ENCODE peak calls at places on chromosomes 2 and 18, in seven cellular contexts. A, J, W, E, G, O and L are unnamed samples. For H3K27me3 and H3K4me1, the result is how much of the 10 kb centered on the place peaks cover.

GRCh38 chr2:8893978-8894820 is 56.8 kb upstream of the KIDINS220 start:
- DNase-seq in E (no peak), O (peak), A (peak), G (no peak), W (no peak), J (no peak), L (no peak)

GRCh38 chr18:79393626-79394401 is 1.9 kb upstream of the NFATC1 start:
- DNase-seq in O (peak), G (peak), E (peak), J (peak), A (peak), W (peak), L (peak)

GRCh38 chr18:54878057-54878661 is 49.9 kb downstream of the RAB27B start:
- DNase-seq in J (no peak), G (no peak), W (no peak), A (no peak), O (no peak), E (no peak), L (no peak)

GRCh38 chr2:148684507-148684906 is 40.0 kb downstream of the EPC2 start:
- DNase-seq in E (no peak), W (no peak), O (no peak), A (no peak), G (no peak), J (no peak), L (no peak)

GRCh38 chr18:79568543-79569205 is 110.9 kb upstream of the CTDP1 start:
- DNase-seq in G (peak), W (no peak), J (no peak), A (no peak), O (no peak), E (no peak), L (peak)

GRCh38 chr2:9770308-9771100 is 72.8 kb upstream of the TAF1B start:
- DNase-seq in J (peak), A (peak), G (peak), O (peak), W (peak), E (peak), L (peak)

GRCh38 chr18:59455728-59456276 is 96.7 kb upstream of the LMAN1 start:
- DNase-seq in A (no peak), G (no peak), O (no peak), W (peak), J (no peak), E (no peak), L (no peak)

GRCh38 chr2:63463142-63463541 is 125.1 kb downstream of the WDPCP start:
- DNase-seq in G (no peak), A (no peak), W (no peak), O (no peak), J (no peak), E (no peak), L (no peak)

GRCh38 chr2:127228102-127228501 is 8.0 kb upstream of the CYP27C1 start:
- DNase-seq in E (no peak), A (no peak), O (no peak), J (no peak), W (no peak), G (no peak), L (no peak)

GRCh38 chr2:109403841-109404201 is 209.9 kb downstream of the SEPTIN10 start:
- DNase-seq in A (no peak), W (no peak), J (no peak), O (peak), E (no peak), G (no peak), L (no peak)

GRCh38 chr2:47251404-47251675 is 96.2 kb upstream of the STPG4 start:
- DNase-seq in G (no peak), W (no peak), A (no peak), E (no peak), J (no peak), O (no peak), L (no peak)

GRCh38 chr2:208948073-208948472 is 475.8 kb upstream of the MAP2 start:
- DNase-seq in O (no peak), J (no peak), A (no peak), W (peak), G (no peak), E (no peak), L (no peak)

GRCh38 chr18:48547456-48548403 is 8.9 kb downstream of the CTIF start:
- DNase-seq in A (peak), E (peak), W (no peak), G (peak), J (no peak), O (peak), L (peak)

GRCh38 chr2:37561615-37562569 is 109.5 kb downstream of the CDC42EP3 start:
- DNase-seq in E (peak), A (peak), O (peak), W (no peak), J (no peak), G (no peak), L (no peak)

GRCh38 chr18:36334798-36335197 is 37.3 kb downstream of the FHOD3 start:
- DNase-seq in E (no peak), O (no peak), A (no peak), G (no peak), J (no peak), W (no peak), L (no peak)

GRCh38 chr2:38146917-38147307 is 71.0 kb upstream of the CYP1B1 start:
- DNase-seq in G (peak), A (peak), O (peak), W (peak), J (no peak), E (peak), L (peak)

GRCh38 chr2:135212757-135213156 is 160.7 kb downstream of the RAB3GAP1 start:
- DNase-seq in W (no peak), J (no peak), A (no peak), E (peak), O (peak), G (no peak), L (no peak)

GRCh38 chr2:207166349-207167128 is 791 bp upstream of the KLF7 start:
- DNase-seq in G (peak), A (peak), E (peak), W (peak), J (peak), O (peak), L (peak)

GRCh38 chr2:72148391-72148974 is 821 bp upstream of the CYP26B1 start:
- DNase-seq in A (peak), O (no peak), E (peak), G (peak), J (no peak), W (peak), L (no peak)
- H3K27me3 ChIP-seq in A (under half), O (half or more), E (half or more), G (half or more), J (under half), W (half or more), L (under half)

GRCh38 chr2:151727593-151728552 is 6.4 kb downstream of the NEB start:
- DNase-seq in A (no peak), W (peak), O (no peak), E (no peak), G (no peak), J (no peak), L (no peak)
- H3K4me1 ChIP-seq in A (under half), W (under half), O (under half), E (under half), G (under half), J (under half), L (under half)

DNA sequence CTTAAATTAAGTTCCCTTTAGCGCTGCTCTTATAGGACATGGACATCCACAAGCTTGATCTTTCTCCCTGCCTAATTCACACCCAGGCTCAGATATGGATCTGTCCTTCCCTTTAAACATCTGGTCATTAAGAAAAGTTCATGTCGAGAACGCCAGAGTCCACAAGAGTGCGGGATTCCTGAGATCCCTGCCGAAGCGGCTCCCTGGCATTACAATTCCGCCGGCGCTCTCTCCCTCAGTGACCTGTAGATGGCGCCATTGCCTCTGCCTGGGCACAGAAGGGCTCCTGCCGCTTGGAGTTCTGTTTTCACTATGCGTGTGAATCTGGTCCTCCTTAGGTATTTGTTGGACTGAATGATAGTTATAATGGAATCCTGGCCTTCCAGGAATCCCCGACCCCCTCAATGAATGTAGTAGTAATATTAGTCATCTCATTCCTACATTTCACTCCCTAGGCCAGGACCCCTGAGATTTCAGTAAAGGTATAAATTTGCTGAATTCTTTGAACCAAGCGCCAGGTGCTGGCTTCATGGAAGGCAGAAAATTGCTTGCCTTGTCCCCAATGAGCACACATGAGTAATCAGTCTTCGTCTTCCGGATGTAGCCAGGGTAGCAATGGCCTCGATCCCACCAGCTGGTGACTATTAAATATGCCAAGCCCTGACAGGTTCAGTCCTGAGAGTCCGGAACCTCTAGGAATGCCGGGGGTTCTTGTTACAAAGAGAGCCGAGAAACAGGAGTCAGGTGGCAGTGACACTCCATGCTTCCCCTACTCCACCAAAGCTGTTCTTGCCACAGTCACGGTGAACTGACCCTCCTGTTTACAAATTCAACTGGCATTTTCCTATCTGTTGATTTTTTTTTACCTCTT is 26.4 kb upstream of the CD207 start:
- DNase-seq in W (peak), E (peak), G (peak), A (peak), O (peak), J (peak), L (peak)
- H3K27me3 ChIP-seq in W (half or more), E (under half), G (under half), A (under half), O (under half), J (under half), L (under half)

GRCh38 chr2:26241928-26242436 is 2.5 kb downstream of the HADHA start:
- DNase-seq in A (no peak), J (no peak), W (no peak), G (no peak), E (no peak), O (no peak), L (no peak)
- H3K4me1 ChIP-seq in A (under half), J (under half), W (under half), G (half or more), E (under half), O (under half), L (under half)

GRCh38 chr2:84882775-84883550 is 2.1 kb upstream of the TRABD2A start:
- DNase-seq in A (no peak), J (no peak), E (peak), O (peak), G (no peak), W (no peak), L (no peak)
- H3K27me3 ChIP-seq in A (under half), J (under half), E (under half), O (under half), G (under half), W (half or more), L (under half)

DNA sequence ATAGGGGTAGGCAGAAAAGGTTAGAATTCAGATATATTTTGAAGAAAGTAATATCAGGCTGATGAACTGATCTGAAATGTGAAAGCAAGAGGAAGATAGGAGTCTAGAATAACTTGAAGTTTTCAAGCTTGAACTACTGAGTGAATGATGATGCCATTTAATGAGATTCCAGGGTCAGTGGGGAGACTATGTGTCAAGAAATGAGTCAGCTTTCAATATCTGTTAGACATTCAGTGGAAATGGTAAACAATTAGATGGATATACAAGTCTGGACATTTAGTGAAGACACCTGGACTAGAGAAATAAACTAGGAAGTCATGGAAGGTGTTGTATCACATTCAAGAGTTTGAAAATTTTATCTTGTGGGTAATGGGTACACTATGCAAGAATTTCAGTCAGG is 326.9 kb downstream of the FSIP2 start:
- DNase-seq in A (no peak), W (no peak), E (no peak), J (no peak), G (no peak), O (no peak), L (no peak)
- H3K4me1 ChIP-seq in A (under half), W (under half), E (under half), J (under half), G (under half), O (under half), L (under half)

DNA sequence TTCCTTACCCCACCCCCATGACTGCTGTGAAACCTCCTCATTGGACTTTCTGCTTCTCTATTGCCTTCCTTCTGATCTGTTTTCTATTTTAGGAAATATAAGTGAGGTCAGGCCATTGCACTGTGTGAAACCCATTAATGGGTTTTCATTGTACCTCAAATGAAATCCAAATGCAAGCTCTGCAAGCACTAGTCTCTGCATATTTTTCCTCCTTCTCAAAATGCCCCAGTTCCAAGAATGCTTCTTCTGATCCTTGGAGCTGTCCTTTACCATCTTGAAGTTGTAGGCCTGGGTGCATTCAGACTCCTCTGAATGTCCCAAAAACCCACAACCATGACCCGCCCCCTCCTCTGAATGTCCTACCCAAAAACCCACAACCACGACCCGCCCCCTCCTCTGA is 8.2 kb downstream of the IL1A start:
- DNase-seq in J (no peak), A (no peak), O (no peak), W (no peak), E (no peak), G (no peak), L (no peak)
- H3K27me3 ChIP-seq in J (under half), A (under half), O (under half), W (under half), E (under half), G (under half), L (under half)

GRCh38 chr2:28991462-28991861 is 10.4 kb downstream of the TOGARAM2 start:
- DNase-seq in G (no peak), O (peak), E (no peak), J (no peak), W (no peak), A (no peak), L (no peak)
- H3K4me1 ChIP-seq in G (under half), O (under half), E (under half), J (under half), W (under half), A (under half), L (under half)

GRCh38 chr18:6943143-6943542 is 174.5 kb downstream of the LAMA1 start:
- DNase-seq in O (no peak), A (no peak), G (peak), E (no peak), W (no peak), J (no peak), L (no peak)
- H3K27me3 ChIP-seq in O (under half), A (under half), G (under half), E (under half), W (under half), J (under half), L (under half)